ENCODE peak calls at places on chromosomes 4 and X, in five cellular contexts. N, O, K, W and G are unnamed samples.

GRCh38 chrX:47366051-47366722 is 4.2 kb upstream of the ZNF157 start:
- DNase-seq in N (peak), O (peak), K (peak), W (peak), G (peak)

GRCh38 chrX:10197597-10198210 is 40.9 kb downstream of the CLCN4 start:
- DNase-seq in N (no peak), O (no peak), K (no peak), W (no peak), G (no peak)

GRCh38 chr4:148442830-148443549 is 776 bp upstream of the NR3C2 start:
- DNase-seq in N (no peak), O (no peak), K (peak), W (no peak), G (peak)

GRCh38 chr4:154731756-154732155 is 12.0 kb upstream of the LRAT start:
- DNase-seq in N (no peak), O (no peak), K (no peak), W (no peak), G (no peak)

GRCh38 chrX:72100824-72101351 is 30.8 kb downstream of the RTL5 start:
- DNase-seq in N (no peak), O (no peak), K (no peak), W (no peak), G (no peak)

GRCh38 chrX:103664363-103664762 is 22.1 kb downstream of the MORF4L2 start:
- DNase-seq in N (no peak), O (no peak), K (no peak), W (peak), G (no peak)

GRCh38 chr4:57214654-57215411 is 104.6 kb upstream of the IGFBP7 start:
- DNase-seq in N (no peak), O (no peak), K (no peak), W (no peak), G (no peak)

GRCh38 chrX:70398899-70399298 is 24.2 kb upstream of the GDPD2 start:
- DNase-seq in N (no peak), O (peak), K (no peak), W (no peak), G (no peak)

GRCh38 chrX:93932471-93933220 is 258.6 kb downstream of the FAM133A start:
- DNase-seq in N (no peak), O (no peak), K (no peak), W (no peak), G (no peak)

GRCh38 chr4:6463311-6464289 is 8.8 kb downstream of the PPP2R2C start:
- DNase-seq in N (no peak), O (no peak), K (no peak), W (peak), G (no peak)

GRCh38 chr4:102299708-102300107 is 45.6 kb downstream of the SLC39A8 start:
- DNase-seq in N (peak), O (peak), K (no peak), W (peak), G (no peak)

GRCh38 chr4:149718500-149718899 is 97.1 kb downstream of the IQCM start:
- DNase-seq in N (no peak), O (no peak), K (no peak), W (no peak), G (no peak)

GRCh38 chr4:76473186-76473585 is 38.2 kb downstream of the SHROOM3 start:
- DNase-seq in N (no peak), O (no peak), K (no peak), W (no peak), G (no peak)

GRCh38 chrX:129726307-129727111 is 12.3 kb upstream of the XPNPEP2 start:
- DNase-seq in N (peak), O (peak), K (peak), W (peak), G (peak)

GRCh38 chr4:173039617-173040176 is 128.9 kb upstream of the GALNT7 start:
- DNase-seq in N (no peak), O (no peak), K (no peak), W (no peak), G (no peak)

GRCh38 chr4:173040200-173040599 is 128.4 kb upstream of the GALNT7 start:
- DNase-seq in N (no peak), O (no peak), K (no peak), W (no peak), G (peak)

GRCh38 chr4:173038192-173038896 is 130.3 kb upstream of the GALNT7 start:
- DNase-seq in N (no peak), O (no peak), K (no peak), W (no peak), G (no peak)

GRCh38 chr4:173044340-173044739 is 124.3 kb upstream of the GALNT7 start:
- DNase-seq in N (no peak), O (no peak), K (no peak), W (no peak), G (no peak)

DNA sequence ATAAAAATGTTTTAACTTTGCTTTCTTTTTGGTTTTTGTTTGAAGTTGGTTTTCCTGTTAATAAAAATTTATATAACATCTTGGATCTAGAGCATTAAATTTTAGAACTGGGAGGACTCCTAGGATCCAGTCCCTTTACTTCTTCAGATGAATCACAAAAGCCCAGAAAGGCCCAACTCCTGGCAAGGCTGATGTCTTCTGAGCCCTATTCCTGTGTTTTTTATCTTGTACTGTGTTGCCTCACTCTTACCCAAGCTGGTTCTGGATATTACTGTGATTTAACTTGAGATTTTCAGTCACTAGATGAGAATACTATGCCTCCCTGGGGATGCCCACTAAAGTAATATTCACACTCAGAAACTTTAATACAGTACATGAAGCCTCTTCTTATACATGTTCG is 127.1 kb upstream of the GALNT7 start:
- DNase-seq in N (no peak), O (no peak), K (no peak), W (no peak), G (no peak)
- TF ChIP-seq POLR2A in N (no peak), O (no peak), K (no peak), W (no peak), G (no peak)

GRCh38 chrX:155778844-155779553 is 102.1 kb upstream of the VAMP7 start:
- DNase-seq in N (no peak), O (no peak), K (no peak), W (no peak), G (no peak)
- TF ChIP-seq POLR2A in N (no peak), O (no peak), K (no peak), W (no peak), G (no peak)

DNA sequence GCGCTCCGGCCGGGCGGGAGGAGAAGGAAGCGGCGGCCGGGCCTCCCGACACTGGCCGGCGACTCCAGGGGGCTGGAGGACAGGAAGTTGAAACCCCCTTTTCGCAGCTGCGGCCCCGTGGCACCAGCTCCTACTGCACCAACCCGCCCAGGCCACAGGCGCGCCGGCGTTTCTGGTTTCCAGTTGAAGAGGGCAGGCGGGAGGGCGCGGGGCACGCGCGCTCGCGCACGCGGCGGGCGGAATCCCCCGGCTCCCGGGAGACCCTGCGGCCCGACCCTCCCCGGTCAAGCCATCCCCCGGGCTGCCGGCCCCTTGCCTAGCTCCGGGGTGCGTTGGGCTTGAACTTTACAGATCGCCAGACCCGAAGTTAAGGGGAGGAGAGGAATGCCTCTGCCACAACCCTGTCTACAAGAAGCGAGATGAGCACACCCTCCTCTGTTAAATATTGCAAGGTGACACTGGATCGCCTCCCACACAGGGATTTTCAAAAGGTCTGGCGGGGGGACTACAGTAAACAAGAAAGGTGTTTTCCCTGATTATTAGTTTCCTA is 1.5 kb downstream of the ELOVL6 start:
- DNase-seq in N (no peak), O (peak), K (peak), W (peak), G (peak)
- TF ChIP-seq POLR2A in N (no peak), O (peak), K (no peak), W (peak), G (peak)

GRCh38 chrX:38805294-38806053 is 4.2 kb downstream of the MID1IP1 start:
- DNase-seq in N (peak), O (peak), K (peak), W (peak), G (peak)

GRCh38 chrX:38806054-38806389 is 4.8 kb downstream of the MID1IP1 start:
- DNase-seq in N (no peak), O (no peak), K (no peak), W (no peak), G (no peak)

GRCh38 chrX:38804481-38805293 is 3.4 kb downstream of the MID1IP1 start:
- DNase-seq in N (peak), O (peak), K (peak), W (peak), G (peak)

GRCh38 chrX:38803286-38803608 is 2.0 kb downstream of the MID1IP1 start:
- DNase-seq in N (no peak), O (no peak), K (no peak), W (no peak), G (no peak)

DNA sequence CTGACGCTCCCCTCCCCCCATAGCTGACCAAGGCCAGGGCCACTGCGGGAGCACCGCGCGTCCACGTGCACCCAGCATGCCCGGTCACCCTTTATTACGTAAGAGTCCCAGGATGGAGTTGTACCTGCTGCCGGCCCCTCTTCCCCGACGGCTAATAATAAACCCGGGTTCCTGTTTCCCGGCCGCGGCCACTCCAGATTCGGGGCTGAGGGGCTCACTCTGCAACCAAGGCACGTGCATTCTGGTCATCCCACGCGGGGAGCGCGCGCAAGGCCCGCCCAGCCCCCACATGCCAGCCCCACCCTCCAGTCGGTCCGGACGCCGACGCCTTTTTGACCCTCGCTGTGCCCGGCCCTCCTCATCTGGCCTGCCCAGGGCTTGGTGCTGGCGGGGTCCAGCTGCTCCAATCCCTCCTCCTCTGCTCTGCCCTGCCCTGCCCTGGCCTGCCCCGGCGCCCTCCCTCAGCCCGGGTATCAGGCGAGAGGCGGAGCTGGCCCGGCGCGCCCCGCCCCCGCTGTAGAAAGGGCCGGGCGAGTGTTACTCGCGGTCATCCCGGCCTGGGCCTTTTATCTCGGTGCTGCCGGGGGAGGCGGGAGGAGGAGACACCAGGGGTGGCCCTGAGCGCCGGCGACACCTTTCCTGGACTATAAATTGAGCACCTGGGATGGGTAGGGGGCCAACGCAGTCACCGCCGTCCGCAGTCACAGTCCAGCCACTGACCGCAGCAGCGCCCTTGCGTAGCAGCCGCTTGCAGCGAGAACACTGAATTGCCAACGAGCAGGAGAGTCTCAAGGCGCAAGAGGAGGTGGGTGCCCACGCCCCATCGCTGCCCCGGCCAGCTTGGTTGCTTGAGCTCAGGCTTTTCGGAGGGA is 2.6 kb downstream of the MID1IP1 start:
- DNase-seq in N (peak), O (peak), K (peak), W (peak), G (peak)
- TF ChIP-seq POLR2A in N (peak), O (peak), K (peak), W (peak), G (peak)

DNA sequence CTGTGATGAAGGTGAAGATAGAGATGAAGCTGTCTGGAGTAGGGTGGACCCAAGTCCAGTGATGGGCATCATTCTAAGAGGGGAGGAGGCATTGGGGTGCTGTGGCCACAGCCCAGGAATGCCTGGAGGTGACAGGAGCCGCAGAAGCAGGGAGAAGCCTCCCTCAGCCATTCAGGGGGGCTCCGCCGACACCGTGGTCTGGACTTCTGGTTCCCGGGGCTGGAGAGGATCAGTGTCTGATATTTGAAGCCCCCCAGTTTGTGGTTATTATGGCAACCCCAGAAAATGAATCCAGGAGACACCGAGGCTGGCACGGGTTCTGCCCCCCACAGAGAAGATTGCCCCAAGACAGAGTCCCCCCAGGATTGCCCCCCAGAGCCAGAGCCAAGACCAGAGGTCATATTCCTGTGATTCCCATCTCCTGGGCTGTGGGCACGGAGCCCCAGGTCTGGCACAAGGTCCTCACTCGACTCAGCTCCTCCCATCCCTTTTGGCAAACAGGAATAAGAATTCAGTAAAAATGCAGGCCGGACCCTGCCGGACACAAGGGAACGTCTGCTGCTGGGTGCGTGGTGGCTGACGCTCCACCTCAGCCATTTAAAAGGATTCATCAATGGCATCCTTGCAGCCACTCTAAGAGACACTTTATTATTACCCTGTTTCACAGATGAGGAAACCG is 116.6 kb downstream of the CPZ start:
- DNase-seq in N (peak), O (no peak), K (no peak), W (peak), G (peak)
- TF ChIP-seq POLR2A in N (no peak), O (no peak), K (no peak), W (no peak), G (no peak)

GRCh38 chr4:78722320-78722719 is 53.8 kb upstream of the BMP2K start:
- DNase-seq in N (no peak), O (no peak), K (no peak), W (no peak), G (no peak)

GRCh38 chr4:78720151-78720726 is 55.9 kb upstream of the BMP2K start:
- DNase-seq in N (no peak), O (no peak), K (no peak), W (no peak), G (peak)

GRCh38 chr4:78721739-78722138 is 54.4 kb upstream of the BMP2K start:
- DNase-seq in N (no peak), O (no peak), K (no peak), W (no peak), G (no peak)

GRCh38 chr4:78722880-78723279 is 53.3 kb upstream of the BMP2K start:
- DNase-seq in N (no peak), O (no peak), K (no peak), W (no peak), G (no peak)

GRCh38 chr4:78720994-78721677 is 55.0 kb upstream of the BMP2K start:
- DNase-seq in N (no peak), O (no peak), K (no peak), W (no peak), G (peak)
- TF ChIP-seq POLR2A in N (no peak), O (no peak), K (no peak), W (no peak), G (no peak)